ENCODE peak calls at places on chromosome 20, in five cellular contexts. I, Z, U, C and G are unnamed samples.
A peak's percentile ranks its signal among the peaks of the same experiment; 100 is the strongest.

GRCh38 chr20:11553603-11554002 is 364.1 kb upstream of the BTBD3 start:
- DNase-seq in I (no peak), Z (no peak), U (no peak), C (no peak), G (no peak)

GRCh38 chr20:4109587-4109986 is 94.2 kb upstream of the RNF24 start:
- DNase-seq in I (no peak), Z (no peak), U (no peak), C (no peak), G (no peak)

GRCh38 chr20:58889334-58890072 is 37.0 kb downstream of the GNAS start:
- DNase-seq in I (no peak), Z (no peak), U (no peak), C (no peak), G (no peak)

GRCh38 chr20:10304474-10305046 is 85.9 kb downstream of the SNAP25 start:
- DNase-seq in I (no peak), Z (no peak), U (no peak), C (no peak), G (no peak)

GRCh38 chr20:20561172-20561571 is 151.3 kb downstream of the RALGAPA2 start:
- DNase-seq in I (no peak), Z (no peak), U (no peak), C (no peak), G (no peak)

GRCh38 chr20:14604143-14604542 is 266.7 kb upstream of the FLRT3 start:
- DNase-seq in I (no peak), Z (no peak), U (no peak), C (no peak), G (no peak)

GRCh38 chr20:3420211-3420707 is 12.8 kb upstream of the DNAAF9 start:
- DNase-seq in I (no peak), Z (no peak), U (peak; percentile 99), C (peak; percentile 78), G (peak; percentile 77)

GRCh38 chr20:17611290-17611539 is 41.3 kb downstream of the DSTN start:
- DNase-seq in I (no peak), Z (no peak), U (no peak), C (no peak), G (no peak)

GRCh38 chr20:56634735-56635422 is 5.8 kb downstream of the TFAP2C start:
- DNase-seq in I (no peak), Z (no peak), U (no peak), C (no peak), G (no peak)

GRCh38 chr20:1322511-1323245 is 6.3 kb downstream of the SDCBP2 start:
- DNase-seq in I (no peak), Z (no peak), U (no peak), C (no peak), G (no peak)

GRCh38 chr20:41411458-41411857 is 44.8 kb upstream of the EMILIN3 start:
- DNase-seq in I (no peak), Z (no peak), U (no peak), C (no peak), G (no peak)

GRCh38 chr20:61887694-61888093 is 178.0 kb downstream of the TAF4 start:
- DNase-seq in I (no peak), Z (no peak), U (no peak), C (no peak), G (no peak)

GRCh38 chr20:7694940-7695567 is 245.2 kb downstream of the HAO1 start:
- DNase-seq in I (no peak), Z (no peak), U (no peak), C (no peak), G (no peak)

GRCh38 chr20:31861346-31862156 is 8.8 kb downstream of the DUSP15 start:
- DNase-seq in I (peak; percentile 88), Z (peak; percentile 58), U (no peak), C (peak; percentile 96), G (peak; percentile 92)

GRCh38 chr20:58342104-58342945 is 32.8 kb downstream of the RAB22A start:
- DNase-seq in I (no peak), Z (no peak), U (no peak), C (no peak), G (no peak)

DNA sequence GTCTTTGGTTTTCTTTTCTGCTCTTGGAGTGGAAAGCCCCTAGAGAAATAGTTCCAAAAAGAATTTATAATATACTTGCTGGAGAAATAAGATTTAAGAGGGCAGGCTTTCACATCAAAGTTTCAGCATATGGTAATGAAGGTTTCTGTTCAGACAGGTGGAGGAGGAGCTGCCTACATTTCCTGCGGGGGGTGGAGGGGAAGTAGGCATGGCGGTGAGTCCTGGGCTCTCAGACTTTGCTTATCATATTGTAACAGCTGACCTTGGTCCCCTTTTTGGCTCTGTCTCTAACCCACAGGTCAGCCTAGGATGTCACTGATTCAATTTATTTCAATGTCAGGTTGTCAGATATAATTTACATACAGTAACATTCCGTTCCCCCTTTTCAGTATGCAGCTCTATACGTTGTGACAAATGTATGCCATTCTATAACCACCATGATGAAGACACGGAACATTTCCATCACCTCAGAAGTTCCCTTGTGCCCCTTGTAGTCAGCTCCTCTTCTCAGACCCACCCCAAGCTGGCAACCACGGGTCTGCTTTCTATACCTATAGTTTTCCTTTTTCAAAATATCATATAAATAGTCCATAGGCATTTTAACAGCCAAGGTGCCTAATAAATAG is 77.6 kb upstream of the GGTLC1 start:
- DNase-seq in I (no peak), Z (no peak), U (no peak), C (no peak), G (no peak)
- TF ChIP-seq CTCF in I (no peak), Z (no peak), U (no peak), C (no peak), G (no peak)

DNA sequence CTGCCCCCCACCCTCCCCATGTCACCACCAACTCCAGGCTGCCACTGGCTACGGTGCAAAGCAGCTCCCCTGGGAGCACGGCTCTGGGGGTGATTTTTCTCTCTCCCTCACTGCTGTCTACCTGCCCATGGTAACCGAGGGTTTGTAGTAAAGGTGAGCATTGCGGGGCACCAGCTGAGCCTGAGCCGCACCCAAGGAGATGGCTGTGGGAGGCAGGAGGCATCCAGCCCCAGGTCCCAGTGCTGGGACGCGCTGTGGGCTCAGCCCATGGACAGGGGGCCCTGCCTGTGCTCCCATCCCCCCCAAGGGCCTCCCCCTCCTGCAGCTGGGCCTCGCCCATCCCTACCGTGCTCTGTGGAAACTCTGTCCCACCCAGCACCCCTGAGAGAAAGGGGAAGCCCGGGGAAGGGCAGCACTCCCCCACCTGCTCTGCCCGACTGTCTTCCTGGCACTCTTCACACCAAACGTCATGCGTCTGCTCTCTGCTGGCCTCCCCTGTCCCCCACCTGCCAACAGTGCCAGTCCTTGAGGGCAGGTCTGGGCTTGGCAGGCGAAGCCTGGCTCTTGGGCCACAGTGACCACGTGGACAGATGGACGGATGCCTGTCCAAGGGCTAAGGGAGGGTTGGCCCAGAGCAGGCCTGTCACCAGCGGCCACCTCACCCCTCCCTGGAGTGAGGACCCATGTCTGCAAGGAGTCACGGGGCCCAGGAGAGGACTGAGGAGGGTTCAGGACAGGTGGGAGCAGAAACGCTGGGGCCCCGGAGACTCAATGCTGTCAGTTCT is 3.8 kb upstream of the CHRNA4 start:
- DNase-seq in I (no peak), Z (no peak), U (no peak), C (no peak), G (no peak)
- TF ChIP-seq CTCF in I (no peak), Z (no peak), U (no peak), C (no peak), G (no peak)

DNA sequence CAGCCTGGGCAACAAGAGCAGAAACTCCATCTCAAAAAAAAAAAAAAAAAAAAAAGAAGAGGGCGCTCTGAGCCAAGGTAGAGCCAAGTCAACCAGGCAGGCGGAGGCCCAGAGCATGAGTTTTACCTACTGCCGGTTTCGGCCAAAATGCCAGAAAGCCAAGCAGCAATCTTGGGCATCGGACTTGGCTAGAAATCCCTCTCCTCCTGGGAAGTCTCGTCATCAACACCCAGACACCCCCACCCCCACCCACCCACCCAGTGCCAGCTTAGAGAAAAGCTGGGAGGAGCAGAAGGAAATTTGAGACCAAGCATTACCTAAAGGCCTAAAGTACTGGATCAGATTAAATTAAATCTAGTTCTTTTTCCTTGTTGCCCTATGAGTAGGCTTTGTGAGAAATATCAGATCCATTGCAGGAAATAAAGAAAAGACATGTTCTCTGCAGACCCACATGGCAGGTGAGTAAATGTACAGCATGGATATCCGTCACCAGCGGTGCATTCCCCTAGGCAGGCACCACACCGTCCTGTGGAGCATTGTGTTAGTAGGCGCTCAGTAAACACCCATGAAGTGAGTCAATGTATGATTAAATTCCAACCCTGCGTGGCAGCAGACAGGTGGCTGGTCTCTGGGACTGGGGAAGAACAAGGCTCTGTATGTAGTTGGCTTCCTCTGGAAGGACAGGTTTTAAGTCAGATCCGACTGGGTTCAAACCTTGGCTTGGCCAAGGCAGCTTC is 21.0 kb downstream of the RIPOR3 start:
- DNase-seq in I (no peak), Z (peak; percentile 72), U (no peak), C (no peak), G (no peak)
- TF ChIP-seq CTCF in I (no peak), Z (no peak), U (no peak), C (no peak), G (no peak)

GRCh38 chr20:6180531-6180930 is 57.7 kb upstream of the FERMT1 start:
- DNase-seq in I (no peak), Z (no peak), U (no peak), C (no peak), G (no peak)

GRCh38 chr20:6185268-6185667 is 62.4 kb upstream of the FERMT1 start:
- DNase-seq in I (no peak), Z (no peak), U (no peak), C (no peak), G (no peak)

GRCh38 chr20:6178537-6178936 is 55.7 kb upstream of the FERMT1 start:
- DNase-seq in I (no peak), Z (no peak), U (no peak), C (no peak), G (no peak)

GRCh38 chr20:6184086-6184485 is 61.3 kb upstream of the FERMT1 start:
- DNase-seq in I (no peak), Z (no peak), U (no peak), C (no peak), G (no peak)
- TF ChIP-seq CTCF in I (no peak), Z (no peak), U (no peak), C (no peak), G (no peak)

GRCh38 chr20:34473262-34473883 is 42.8 kb upstream of the DYNLRB1 start:
- DNase-seq in I (no peak), Z (no peak), U (no peak), C (peak; percentile 59), G (peak; percentile 50)
- TF ChIP-seq CTCF in I (peak; percentile 60), Z (no peak), U (no peak), C (peak; percentile 55), G (peak; percentile 64)

DNA sequence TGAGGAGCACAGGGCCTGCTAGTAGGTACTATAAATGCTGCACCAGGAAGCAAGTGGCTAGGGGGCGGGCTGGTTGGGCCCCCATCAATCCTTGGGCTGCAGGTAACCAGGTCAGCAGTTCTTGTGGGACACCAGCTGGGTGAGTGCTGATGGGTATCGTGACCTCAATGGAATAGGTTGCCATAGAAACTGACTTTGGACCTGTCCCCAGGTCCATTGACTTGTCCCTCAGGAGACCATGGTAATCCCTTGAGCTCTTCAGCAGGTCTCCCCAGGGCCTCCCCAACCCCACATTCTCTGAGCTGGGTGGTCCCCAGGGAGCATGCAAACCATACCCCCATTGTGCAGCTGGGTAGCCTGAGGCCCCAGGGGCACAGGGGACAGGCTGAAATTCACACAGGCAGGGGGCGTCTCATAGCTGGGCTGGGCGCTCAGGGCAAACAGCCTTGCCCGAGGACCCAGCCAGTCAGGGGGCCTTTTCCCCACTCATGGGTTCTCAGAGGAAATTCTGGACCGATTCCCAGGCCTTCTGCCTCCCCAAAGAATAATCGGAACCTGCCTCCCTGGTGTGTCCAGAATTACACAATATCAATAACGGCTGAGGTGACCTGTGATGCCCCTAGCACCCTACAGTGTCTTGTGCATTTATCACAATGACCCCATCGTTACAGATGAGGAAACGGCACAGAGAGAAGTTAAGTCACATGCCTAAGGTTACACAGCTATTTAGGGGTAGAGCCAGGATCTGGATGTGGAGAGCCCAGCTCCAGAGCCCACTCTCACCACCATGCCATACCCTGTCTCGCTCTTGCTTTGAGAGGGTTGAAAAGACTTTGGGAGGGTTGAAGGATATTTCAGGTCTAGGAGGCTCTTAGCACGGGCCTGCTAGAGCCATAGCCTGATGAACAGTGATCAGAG is 35.9 kb downstream of the SRC start:
- DNase-seq in I (no peak), Z (no peak), U (no peak), C (no peak), G (no peak)
- TF ChIP-seq CTCF in I (no peak), Z (no peak), U (no peak), C (no peak), G (no peak)